ENCODE peak calls at places on chromosomes 1 and 21, in seven cellular contexts. F is HEK293T; G is T-helper 2 cell; I is CD8-positive, alpha-beta T cell; O is stimulated activated CD4-positive, alpha-beta T cell treated with anti-CD3 and anti-CD28 coated beads, Interleukin-12 subunit alpha, Interleukin-12 subunit beta, amount 100 ng/mL, for 48 hours; B is choroid plexus epithelial cell; L is neural crest cell. C is an unnamed sample.

GRCh38 chr1:96792220-96792619 is 70.6 kb downstream of the PTBP2 start:
- DNase-seq in G (no peak), I (no peak), L (no peak), O (no peak), B (no peak), F (no peak), C (no peak)

GRCh38 chr1:230641900-230642262 is 400 bp upstream of the COG2 start:
- DNase-seq in L (no peak), F (no peak), B (no peak), I (no peak), G (no peak), O (no peak), C (peak; percentile 78)

GRCh38 chr1:64378826-64379225 is 91.1 kb upstream of the CACHD1 start:
- DNase-seq in I (no peak), F (no peak), B (no peak), G (no peak), O (no peak), L (no peak), C (no peak)

GRCh38 chr1:1629430-1630190 is 2.4 kb upstream of the MMP23B start:
- DNase-seq in I (peak; percentile 77), G (no peak), O (peak; percentile 29), L (no peak), F (no peak), B (no peak), C (no peak)

GRCh38 chr1:30816211-30817082 is 58.9 kb upstream of the LAPTM5 start:
- DNase-seq in B (peak; percentile 78), L (peak; percentile 93), O (no peak), F (peak; percentile 55), I (no peak), G (no peak), C (peak; percentile 89)

GRCh38 chr1:233993651-233994050 is 89.2 kb downstream of the SLC35F3 start:
- DNase-seq in O (no peak), G (no peak), F (no peak), B (no peak), L (no peak), I (no peak), C (no peak)

GRCh38 chr1:47795102-47795501 is 202.1 kb downstream of the TRABD2B start:
- DNase-seq in I (no peak), O (no peak), G (no peak), B (no peak), L (no peak), F (no peak), C (no peak)

GRCh38 chr21:35428489-35428888 is 379.4 kb upstream of the RUNX1 start:
- DNase-seq in O (peak; percentile 15), L (no peak), F (no peak), G (no peak), B (peak; percentile 66), I (peak; percentile 1), C (no peak)

GRCh38 chr1:230542054-230542453 is 100.2 kb upstream of the COG2 start:
- DNase-seq in O (peak; percentile 17), B (peak; percentile 69), G (no peak), I (no peak), L (no peak), F (no peak), C (no peak)

GRCh38 chr1:182147136-182147815 is 85.8 kb upstream of the ZNF648 start:
- DNase-seq in O (no peak), B (no peak), I (no peak), F (no peak), G (no peak), L (no peak), C (no peak)

GRCh38 chr1:15158506-15159165 is 5.1 kb downstream of the TMEM51 start:
- DNase-seq in B (peak; percentile 90), F (no peak), O (no peak), G (no peak), I (no peak), L (no peak), C (no peak)

GRCh38 chr1:108114026-108114599 is 86.0 kb downstream of the SLC25A24 start:
- DNase-seq in G (no peak), L (no peak), B (no peak), F (no peak), O (no peak), I (no peak), C (no peak)

C was measured in glutamatergic neuron.